ENCODE peak calls at places on chromosomes 11 and 22, in eight cellular contexts. Q is iris pigment epithelial cell, E is NAMALWA, F is astrocyte of the hippocampus, N is heart left ventricle, I is NCI-H524, S is right lobe of liver, U is colonic mucosa. B is an unnamed sample.

GRCh38 chr11:120708511-120709183 is 197.1 kb downstream of the GRIK4 start:
- DNase-seq in I (no peak), F (no peak), U (no peak), S (no peak), N (no peak), Q (no peak), E (no peak), B (no peak)

GRCh38 chr11:94668240-94668793 is 99.8 kb upstream of the AMOTL1 start:
- DNase-seq in S (no peak), F (no peak), N (no peak), Q (no peak), U (no peak), I (no peak), E (no peak), B (no peak)

GRCh38 chr22:38826386-38826785 is 17.4 kb downstream of the NPTXR start:
- DNase-seq in F (no peak), S (peak), N (no peak), I (no peak), E (no peak), Q (no peak), U (no peak), B (no peak)

GRCh38 chr22:17258015-17258827 is 39.0 kb upstream of the ADA2 start:
- DNase-seq in E (peak), Q (peak), N (peak), I (peak), F (peak), S (peak), U (peak), B (peak)

GRCh38 chr11:133681901-133682300 is 149.6 kb upstream of the OPCML start:
- DNase-seq in E (no peak), I (peak), U (no peak), S (no peak), N (no peak), Q (no peak), F (no peak), B (no peak)

GRCh38 chr22:50582562-50583293 is at the start of gene CHKB:
- DNase-seq in S (peak), E (peak), N (peak), I (peak), Q (peak), F (peak), U (peak), B (peak)

GRCh38 chr11:65219930-65220213 is 38.1 kb downstream of the CAPN1 start:
- DNase-seq in N (no peak), F (no peak), S (no peak), I (no peak), Q (peak), E (no peak), U (no peak), B (no peak)

GRCh38 chr11:830295-831131 is 2.2 kb upstream of the CD151 start:
- DNase-seq in U (peak), Q (peak), F (peak), I (peak), N (peak), E (peak), S (peak), B (no peak)

GRCh38 chr11:61907871-61908729 is 9.3 kb downstream of the RAB3IL1 start:
- DNase-seq in E (no peak), F (no peak), I (no peak), Q (no peak), S (peak), U (no peak), N (no peak), B (no peak)

GRCh38 chr11:102458531-102458930 is 6.0 kb upstream of the TMEM123 start:
- DNase-seq in I (no peak), F (no peak), Q (no peak), S (peak), E (no peak), N (no peak), U (no peak), B (peak)

GRCh38 chr22:22728382-22728781 is 84.0 kb downstream of the GGTLC2 start:
- DNase-seq in U (no peak), Q (peak), E (no peak), F (no peak), I (no peak), S (no peak), N (no peak), B (no peak)

GRCh38 chr11:1202154-1202775 is 20.6 kb upstream of the MUC5B start:
- DNase-seq in I (no peak), F (no peak), Q (no peak), E (peak), S (peak), N (peak), U (no peak), B (peak)

GRCh38 chr11:2521681-2522630 is 77.1 kb downstream of the KCNQ1 start:
- DNase-seq in N (peak), U (peak), I (no peak), S (peak), E (no peak), F (no peak), Q (no peak), B (no peak)

GRCh38 chr11:122785156-122785605 is 53.1 kb upstream of the CRTAM start:
- DNase-seq in F (no peak), I (peak), Q (no peak), E (no peak), S (no peak), U (no peak), N (no peak), B (no peak)

GRCh38 chr22:49765091-49765771 is 62.4 kb downstream of the BRD1 start:
- DNase-seq in F (no peak), S (peak), E (no peak), N (peak), U (peak), I (no peak), Q (no peak), B (no peak)

GRCh38 chr11:46352063-46352841 is 5.0 kb downstream of the DGKZ start:
- DNase-seq in F (peak), N (peak), I (no peak), U (no peak), S (no peak), E (peak), Q (no peak), B (peak)

GRCh38 chr11:129724866-129725265 is 90.8 kb upstream of the TMEM45B start:
- DNase-seq in I (no peak), F (no peak), U (no peak), S (no peak), N (no peak), Q (no peak), E (no peak), B (no peak)

GRCh38 chr11:10436224-10436623 is 18.8 kb upstream of the AMPD3 start:
- DNase-seq in E (no peak), F (no peak), U (no peak), S (no peak), N (no peak), Q (no peak), I (no peak), B (peak)

GRCh38 chr22:35399114-35399677 is 744 bp upstream of the MCM5 start:
- DNase-seq in I (no peak), U (no peak), Q (no peak), S (no peak), E (no peak), F (no peak), N (no peak), B (peak)

GRCh38 chr11:134656861-134657540 is 245.0 kb upstream of the B3GAT1 start:
- DNase-seq in U (peak), S (no peak), N (no peak), F (no peak), I (no peak), E (no peak), Q (no peak), B (no peak)

GRCh38 chr22:23781533-23781932 is 5.2 kb upstream of the SMARCB1 start:
- DNase-seq in I (no peak), F (no peak), N (no peak), S (no peak), U (no peak), Q (peak), E (no peak), B (no peak)

GRCh38 chr11:126978155-126978554 is 22.4 kb downstream of the KIRREL3 start:
- DNase-seq in E (no peak), F (peak), I (no peak), U (no peak), N (no peak), S (no peak), Q (no peak), B (no peak)

GRCh38 chr11:72478596-72479143 is 44.3 kb upstream of the CLPB start:
- DNase-seq in I (no peak), U (no peak), F (no peak), N (no peak), S (no peak), Q (no peak), E (no peak), B (no peak)

GRCh38 chr11:22711880-22712279 is 45.5 kb downstream of the GAS2 start:
- DNase-seq in U (peak), E (no peak), N (no peak), F (no peak), Q (no peak), S (no peak), I (no peak), B (no peak)

GRCh38 chr11:72668645-72669347 is 5.4 kb downstream of the PDE2A start:
- DNase-seq in E (no peak), Q (no peak), N (no peak), U (no peak), S (no peak), F (peak), I (no peak), B (peak)

GRCh38 chr11:123173040-123173855 is 21.8 kb downstream of the CLMP start:
- DNase-seq in I (no peak), U (no peak), N (no peak), S (no peak), Q (peak), F (peak), E (no peak), B (peak)

GRCh38 chr11:6357222-6357621 is 33.1 kb upstream of the SMPD1 start:
- DNase-seq in I (no peak), F (peak), U (peak), S (no peak), Q (peak), E (no peak), N (peak), B (peak)

GRCh38 chr11:121723261-121723741 is 270.5 kb upstream of the SORL1-AS1 start:
- DNase-seq in F (peak), E (no peak), I (no peak), U (no peak), S (no peak), Q (peak), N (peak), B (no peak)

GRCh38 chr22:32539631-32540449 is 65.2 kb downstream of the FBXO7 start:
- DNase-seq in I (no peak), E (no peak), Q (no peak), F (peak), S (peak), N (peak), U (peak), B (peak)

GRCh38 chr11:31874631-31875191 is 63.6 kb upstream of the PAX6 start:
- DNase-seq in I (peak), N (no peak), Q (no peak), E (no peak), U (no peak), S (no peak), F (peak), B (no peak)

B was measured in NB4.